ENCODE peak calls at places on chromosomes 11 and 22, in six cellular contexts. Z is WERI-Rb-1; O is CD4-positive, CD25-positive, alpha-beta regulatory T cell; F is skeletal muscle cell; P is dorsolateral prefrontal cortex; A is stimulated activated CD4-positive, alpha-beta T cell treated with anti-CD3 and anti-CD28 coated beads, Interleukin-15, amount 100 ng/mL, for 1 hour. C is an unnamed sample.

GRCh38 chr11:116782728-116783127 is 5.1 kb downstream of the ZPR1 start:
- DNase-seq in O (no peak), Z (no peak), P (no peak), A (no peak), F (no peak), C (no peak)

GRCh38 chr11:3984896-3985295 is 109.7 kb upstream of the RRM1 start:
- DNase-seq in O (peak; percentile 45), F (no peak), P (peak; percentile 45), Z (peak; percentile 17), A (no peak), C (peak; percentile 11)

GRCh38 chr11:63838150-63838681 is 694 bp upstream of the MARK2 start:
- DNase-seq in O (no peak), Z (no peak), A (no peak), F (no peak), P (no peak), C (no peak)

GRCh38 chr11:27350503-27350902 is 12.5 kb downstream of the CCDC34 start:
- DNase-seq in O (no peak), F (no peak), P (no peak), Z (no peak), A (no peak), C (no peak)

GRCh38 chr11:79165908-79166307 is 274.9 kb downstream of the TENM4 start:
- DNase-seq in Z (no peak), F (no peak), A (no peak), O (no peak), P (no peak), C (no peak)

GRCh38 chr11:10308208-10308954 is 3.5 kb downstream of the ADM start:
- DNase-seq in F (no peak), Z (no peak), A (no peak), O (no peak), P (no peak), C (no peak)

GRCh38 chr11:15236514-15236913 is 121.8 kb downstream of the INSC start:
- DNase-seq in F (no peak), P (no peak), O (no peak), A (no peak), Z (no peak), C (no peak)

GRCh38 chr11:85762226-85762625 is 48.7 kb downstream of the SYTL2 start:
- DNase-seq in Z (no peak), A (no peak), O (no peak), F (no peak), P (no peak), C (no peak)

GRCh38 chr11:113304916-113305315 is 9.5 kb upstream of the TTC12 start:
- DNase-seq in Z (no peak), O (no peak), P (no peak), F (no peak), A (no peak), C (no peak)

GRCh38 chr11:68460741-68461283 is at the start of gene PPP6R3:
- DNase-seq in F (no peak), Z (no peak), O (no peak), P (no peak), A (no peak), C (no peak)

GRCh38 chr11:9700105-9700801 is 36.4 kb downstream of the SWAP70 start:
- DNase-seq in Z (no peak), A (no peak), F (no peak), O (no peak), P (no peak), C (no peak)

GRCh38 chr11:130408901-130409300 is 19.5 kb downstream of the ADAMTS8 start:
- DNase-seq in F (no peak), A (no peak), O (no peak), P (no peak), Z (no peak), C (no peak)

GRCh38 chr11:2150206-2150847 is 10.7 kb downstream of the INS start:
- DNase-seq in A (no peak), F (peak; percentile 25), P (no peak), O (no peak), Z (no peak), C (no peak)

GRCh38 chr11:126995989-126996388 is 4.6 kb downstream of the KIRREL3 start:
- DNase-seq in F (no peak), A (no peak), P (no peak), O (no peak), Z (no peak), C (no peak)

GRCh38 chr11:94171693-94172440 is 43.2 kb downstream of the PANX1 start:
- DNase-seq in A (no peak), F (no peak), Z (peak; percentile 52), O (peak; percentile 38), P (peak; percentile 63), C (peak; percentile 33)

GRCh38 chr22:40414838-40415505 is 44.6 kb downstream of the SGSM3 start:
- DNase-seq in Z (no peak), O (no peak), A (no peak), P (no peak), F (no peak), C (no peak)

GRCh38 chr11:28759311-28759710 is 651.1 kb downstream of the METTL15 start:
- DNase-seq in F (no peak), P (no peak), A (no peak), Z (no peak), O (no peak), C (no peak)

GRCh38 chr11:129279326-129280026 is 87.4 kb upstream of the ARHGAP32 start:
- DNase-seq in P (peak; percentile 36), F (peak; percentile 22), A (peak; percentile 49), Z (peak; percentile 86), O (peak; percentile 67), C (peak; percentile 92)

GRCh38 chr22:31625661-31626426 is 36.2 kb downstream of the PISD start:
- DNase-seq in P (peak; percentile 94), Z (no peak), A (no peak), O (no peak), F (no peak), C (peak; percentile 72)

GRCh38 chr11:72685560-72686480 is 11.6 kb upstream of the PDE2A start:
- DNase-seq in F (no peak), A (no peak), O (peak; percentile 53), Z (no peak), P (no peak), C (no peak)

GRCh38 chr11:107780136-107780535 is 68.3 kb upstream of the SLN start:
- DNase-seq in A (no peak), Z (no peak), P (no peak), O (no peak), F (no peak), C (no peak)

GRCh38 chr11:75668508-75669297 is at the start of gene MAP6:
- DNase-seq in A (no peak), P (peak; percentile 67), F (no peak), Z (peak; percentile 72), O (peak; percentile 44), C (peak; percentile 96)

GRCh38 chr11:27930946-27931345 is 177.0 kb downstream of the KIF18A start:
- DNase-seq in F (no peak), A (no peak), Z (no peak), O (no peak), P (no peak), C (no peak)

GRCh38 chr11:11072067-11072466 is 214.2 kb upstream of the ZBED5 start:
- DNase-seq in F (no peak), A (no peak), P (no peak), Z (no peak), O (no peak), C (no peak)

GRCh38 chr11:108647701-108648527 is 17.0 kb upstream of the DDX10 start:
- DNase-seq in Z (peak; percentile 79), A (peak; percentile 17), F (peak; percentile 44), P (peak; percentile 65), O (peak; percentile 73), C (peak; percentile 57)

GRCh38 chr11:13354335-13354734 is 76.7 kb downstream of the BMAL1 start:
- DNase-seq in O (peak; percentile 21), P (no peak), A (no peak), F (no peak), Z (no peak), C (no peak)

GRCh38 chr11:118672865-118673264 is 6.6 kb downstream of the TREH start:
- DNase-seq in P (no peak), F (no peak), Z (no peak), A (no peak), O (no peak), C (no peak)

GRCh38 chr11:985848-986247 is 50.7 kb downstream of the MUC6 start:
- DNase-seq in O (no peak), P (no peak), A (no peak), Z (no peak), F (no peak), C (no peak)

GRCh38 chr22:45006101-45006872 is 3.5 kb downstream of the PHF21B start:
- DNase-seq in O (no peak), F (no peak), Z (no peak), P (no peak), A (no peak), C (no peak)

GRCh38 chr22:31344369-31345330 is 1.5 kb downstream of the PATZ1 start:
- DNase-seq in A (no peak), Z (no peak), P (peak; percentile 32), O (peak; percentile 47), F (no peak), C (no peak)

GRCh38 chr11:75537740-75538139 is 12.0 kb upstream of the GDPD5 start:
- DNase-seq in P (no peak), A (no peak), O (no peak), Z (peak; percentile 29), F (no peak), C (no peak)

GRCh38 chr11:3832816-3833215 is 7.9 kb downstream of the RHOG start:
- DNase-seq in P (no peak), A (no peak), Z (no peak), O (no peak), F (no peak), C (no peak)

GRCh38 chr11:44179173-44179572 is 83.7 kb downstream of the EXT2 start:
- DNase-seq in A (no peak), Z (no peak), P (no peak), O (no peak), F (no peak), C (no peak)

GRCh38 chr11:125076378-125076945 is 13.4 kb downstream of the SLC37A2 start:
- DNase-seq in A (no peak), Z (no peak), O (no peak), P (no peak), F (no peak), C (no peak)

GRCh38 chr22:50731811-50732624 is 6.0 kb upstream of the ACR start:
- DNase-seq in P (peak; percentile 72), A (peak; percentile 23), F (no peak), Z (peak; percentile 55), O (peak; percentile 62), C (peak; percentile 75)

GRCh38 chr22:35711336-35711735 is 6.3 kb upstream of the APOL5 start:
- DNase-seq in P (no peak), Z (no peak), A (no peak), F (no peak), O (no peak), C (no peak)

GRCh38 chr11:115081972-115082371 is 403.6 kb downstream of the NXPE2 start:
- DNase-seq in A (no peak), Z (no peak), O (no peak), P (no peak), F (no peak), C (no peak)